ENCODE peak calls at places on chromosomes 5 and 9, in ten cellular contexts. S is NCI-H1092; F is naive thymus-derived CD8-positive, alpha-beta T cell; X is stimulated activated CD8-positive, alpha-beta memory T cell treated with anti-CD3 and anti-CD28 coated beads, Interleukin-15, amount 100 ng/mL, for 1 hour; U is iris pigment epithelial cell; P is GM13977; W is HCEC 1CT; R is hippocampal formation; D is Caki2; N is CMK. Y is an unnamed sample.
A peak's percentile ranks its signal among the peaks of the same experiment; 100 is the strongest.

GRCh38 chr5:180027449-180028089 is 44.0 kb downstream of the RNF130 start:
- DNase-seq in S (no peak), F (no peak), X (no peak), U (no peak), P (no peak), W (no peak), R (no peak), D (no peak), N (no peak), Y (no peak)

GRCh38 chr5:54738118-54738972 is 220.8 kb downstream of the SNX18 start:
- DNase-seq in S (no peak), F (no peak), X (no peak), U (peak; percentile 54), P (no peak), W (peak; percentile 89), R (no peak), D (no peak), N (peak; percentile 32), Y (no peak)

GRCh38 chr9:131773911-131774379 is 34.1 kb upstream of the RAPGEF1 start:
- DNase-seq in S (no peak), F (peak; percentile 30), X (no peak), U (peak; percentile 54), P (peak; percentile 76), W (peak; percentile 41), R (no peak), D (peak; percentile 45), N (no peak), Y (no peak)

GRCh38 chr5:155926011-155926410 is 401.0 kb upstream of the SGCD start:
- DNase-seq in S (no peak), F (no peak), X (no peak), U (no peak), P (no peak), W (peak; percentile 22), R (no peak), D (no peak), N (no peak), Y (peak; percentile 73)

GRCh38 chr9:113505963-113506624 is 42.6 kb downstream of the RGS3 start:
- DNase-seq in S (no peak), F (no peak), X (no peak), U (no peak), P (no peak), W (no peak), R (no peak), D (no peak), N (no peak), Y (no peak)

GRCh38 chr5:41176952-41177351 is 36.4 kb downstream of the C6 start:
- DNase-seq in S (no peak), F (no peak), X (no peak), U (peak; percentile 51), P (no peak), W (peak; percentile 73), R (no peak), D (no peak), N (no peak), Y (no peak)

GRCh38 chr5:125269926-125270325 is 523.5 kb upstream of the ZNF608 start:
- DNase-seq in S (no peak), F (no peak), X (no peak), U (no peak), P (no peak), W (no peak), R (no peak), D (no peak), N (no peak), Y (no peak)

GRCh38 chr5:141596867-141597266 is 21.9 kb downstream of the DIAPH1 start:
- DNase-seq in S (no peak), F (no peak), X (no peak), U (no peak), P (no peak), W (no peak), R (no peak), D (no peak), N (no peak), Y (no peak)

GRCh38 chr5:177230660-177231059 is 72.9 kb downstream of the RAB24 start:
- DNase-seq in S (no peak), F (no peak), X (no peak), U (no peak), P (no peak), W (no peak), R (no peak), D (no peak), N (no peak), Y (no peak)

GRCh38 chr5:177523711-177524538 is 7.2 kb upstream of the DDX41 start:
- DNase-seq in S (no peak), F (no peak), X (no peak), U (no peak), P (no peak), W (no peak), R (no peak), D (no peak), N (no peak), Y (no peak)

GRCh38 chr5:80904533-80905187 is 55.5 kb upstream of the RASGRF2 start:
- DNase-seq in S (no peak), F (no peak), X (no peak), U (no peak), P (no peak), W (no peak), R (no peak), D (no peak), N (no peak), Y (no peak)

GRCh38 chr5:42583322-42583721 is 160.1 kb downstream of the GHR start:
- DNase-seq in S (no peak), F (peak; percentile 21), X (no peak), U (peak; percentile 52), P (peak; percentile 60), W (peak; percentile 26), R (peak; percentile 21), D (peak; percentile 28), N (peak; percentile 11), Y (no peak)

GRCh38 chr9:14508884-14509283 is 184.3 kb downstream of the ZDHHC21 start:
- DNase-seq in S (no peak), F (no peak), X (no peak), U (no peak), P (no peak), W (no peak), R (no peak), D (no peak), N (no peak), Y (no peak)

GRCh38 chr5:122319897-122320296 is 7.9 kb downstream of the SNCAIP start:
- DNase-seq in S (no peak), F (no peak), X (no peak), U (no peak), P (no peak), W (no peak), R (no peak), D (no peak), N (no peak), Y (no peak)

GRCh38 chr9:113996531-113997001 is 81.5 kb downstream of the AMBP start:
- DNase-seq in S (no peak), F (no peak), X (no peak), U (no peak), P (no peak), W (no peak), R (no peak), D (no peak), N (no peak), Y (no peak)

GRCh38 chr5:143916441-143916840 is 104.5 kb downstream of the HMHB1 start:
- DNase-seq in S (no peak), F (no peak), X (no peak), U (no peak), P (no peak), W (no peak), R (no peak), D (no peak), N (no peak), Y (no peak)

GRCh38 chr5:17910318-17910717 is 276.1 kb downstream of the TAF11L14 start:
- DNase-seq in S (no peak), F (no peak), X (no peak), U (peak; percentile 76), P (no peak), W (no peak), R (no peak), D (no peak), N (no peak), Y (no peak)